ENCODE peak calls at places on chromosomes 3 and 15, in eight cellular contexts. One of them, this sample, is unnamed.

GRCh38 chr15:65368300-65368617 is 9.5 kb downstream of the IGDCC3 start:
- DNase-seq in left colon: no peak
- DNase-seq in osteocyte: no peak
- DNase-seq in midbrain: peak; percentile 32
- DNase-seq in stimulated activated naive CD4-positive, alpha-beta T cell treated with Interleukin-2 at 50 U/mL for 16 hours: no peak
- DNase-seq in A172: no peak
- DNase-seq in H4: no peak
- DNase-seq in cardiac muscle cell: peak; percentile 5
- DNase-seq in this sample: no peak

GRCh38 chr15:46848704-46849103 is 868.6 kb upstream of the SEMA6D start:
- DNase-seq in left colon: no peak
- DNase-seq in stimulated activated naive CD4-positive, alpha-beta T cell treated with Interleukin-2 at 50 U/mL for 16 hours: no peak
- DNase-seq in H4: peak; percentile 12
- DNase-seq in midbrain: no peak
- DNase-seq in osteocyte: no peak
- DNase-seq in A172: no peak
- DNase-seq in cardiac muscle cell: no peak
- DNase-seq in this sample: no peak

GRCh38 chr3:88433572-88433971 is 283.8 kb downstream of the C3orf38 start:
- DNase-seq in A172: no peak
- DNase-seq in cardiac muscle cell: no peak
- DNase-seq in midbrain: no peak
- DNase-seq in left colon: no peak
- DNase-seq in H4: no peak
- DNase-seq in stimulated activated naive CD4-positive, alpha-beta T cell treated with Interleukin-2 at 50 U/mL for 16 hours: no peak
- DNase-seq in osteocyte: no peak
- DNase-seq in this sample: no peak

GRCh38 chr15:34993413-34993812 is 5.3 kb upstream of the ZNF770 start:
- DNase-seq in left colon: no peak
- DNase-seq in stimulated activated naive CD4-positive, alpha-beta T cell treated with Interleukin-2 at 50 U/mL for 16 hours: no peak
- DNase-seq in midbrain: no peak
- DNase-seq in A172: peak; percentile 65
- DNase-seq in H4: no peak
- DNase-seq in cardiac muscle cell: no peak
- DNase-seq in osteocyte: no peak
- DNase-seq in this sample: no peak

GRCh38 chr3:186534113-186534669 is 10.0 kb downstream of the CRYGS start:
- DNase-seq in H4: no peak
- DNase-seq in midbrain: no peak
- DNase-seq in osteocyte: no peak
- DNase-seq in cardiac muscle cell: no peak
- DNase-seq in left colon: no peak
- DNase-seq in A172: no peak
- DNase-seq in stimulated activated naive CD4-positive, alpha-beta T cell treated with Interleukin-2 at 50 U/mL for 16 hours: peak; percentile 57
- DNase-seq in this sample: no peak

GRCh38 chr15:51080286-51080685 is 14.4 kb downstream of the TNFAIP8L3 start:
- DNase-seq in cardiac muscle cell: no peak
- DNase-seq in midbrain: no peak
- DNase-seq in osteocyte: no peak
- DNase-seq in stimulated activated naive CD4-positive, alpha-beta T cell treated with Interleukin-2 at 50 U/mL for 16 hours: no peak
- DNase-seq in A172: no peak
- DNase-seq in H4: no peak
- DNase-seq in left colon: no peak
- DNase-seq in this sample: no peak

GRCh38 chr3:126816323-126816722 is 112.3 kb downstream of the CHCHD6 start:
- DNase-seq in midbrain: no peak
- DNase-seq in stimulated activated naive CD4-positive, alpha-beta T cell treated with Interleukin-2 at 50 U/mL for 16 hours: no peak
- DNase-seq in osteocyte: no peak
- DNase-seq in left colon: no peak
- DNase-seq in H4: no peak
- DNase-seq in A172: no peak
- DNase-seq in cardiac muscle cell: no peak
- DNase-seq in this sample: no peak

GRCh38 chr15:88127477-88127799 is 129.1 kb downstream of the NTRK3 start:
- DNase-seq in H4: no peak
- DNase-seq in cardiac muscle cell: peak; percentile 2
- DNase-seq in osteocyte: no peak
- DNase-seq in left colon: no peak
- DNase-seq in A172: no peak
- DNase-seq in midbrain: no peak
- DNase-seq in stimulated activated naive CD4-positive, alpha-beta T cell treated with Interleukin-2 at 50 U/mL for 16 hours: no peak
- DNase-seq in this sample: no peak

GRCh38 chr3:196240424-196240823 is 24.1 kb downstream of the SLC51A start:
- DNase-seq in cardiac muscle cell: peak; percentile 32
- DNase-seq in A172: no peak
- DNase-seq in stimulated activated naive CD4-positive, alpha-beta T cell treated with Interleukin-2 at 50 U/mL for 16 hours: no peak
- DNase-seq in midbrain: no peak
- DNase-seq in left colon: no peak
- DNase-seq in H4: no peak
- DNase-seq in osteocyte: no peak
- DNase-seq in this sample: no peak

This sample was measured in testis.